ENCODE peak calls at places on chromosomes 12 and 14, in seven cellular contexts. M, P, N, K, B, X and Z are unnamed samples. For H3K9me3, the result is how much of the 10 kb centered on the place peaks cover.

GRCh38 chr14:41604793-41605534 is 1.7 kb upstream of the LRFN5 start:
- DNase-seq in M (peak), P (no peak), N (peak), K (no peak), B (no peak), X (peak), Z (peak)

GRCh38 chr14:75548544-75548943 is 26.3 kb downstream of the BATF start:
- DNase-seq in M (no peak), P (peak), N (peak), K (no peak), B (no peak), X (peak), Z (no peak)

GRCh38 chr12:102371177-102371576 is 109.2 kb downstream of the IGF1 start:
- DNase-seq in M (no peak), P (no peak), N (no peak), K (no peak), B (no peak), X (no peak), Z (no peak)

GRCh38 chr12:115872919-115873357 is 404.6 kb downstream of the MED13L start:
- DNase-seq in M (no peak), P (no peak), N (no peak), K (peak), B (no peak), X (no peak), Z (peak)

GRCh38 chr12:54959291-54960018 is 25.1 kb downstream of the TESPA1 start:
- DNase-seq in M (no peak), P (no peak), N (no peak), K (no peak), B (no peak), X (no peak), Z (no peak)

GRCh38 chr12:954736-955135 is 5.2 kb upstream of the RAD52 start:
- DNase-seq in M (no peak), P (no peak), N (no peak), K (no peak), B (no peak), X (no peak), Z (no peak)

GRCh38 chr12:91590991-91591987 is 408.7 kb upstream of the DCN start:
- DNase-seq in M (no peak), P (no peak), N (no peak), K (no peak), B (no peak), X (no peak), Z (no peak)

GRCh38 chr14:89853976-89854693 is 100.4 kb downstream of the EFCAB11 start:
- DNase-seq in M (no peak), P (no peak), N (no peak), K (no peak), B (no peak), X (no peak), Z (no peak)

GRCh38 chr14:89420502-89420901 is 3.5 kb upstream of the FOXN3 start:
- DNase-seq in M (no peak), P (no peak), N (no peak), K (no peak), B (no peak), X (no peak), Z (no peak)

GRCh38 chr14:60488175-60488574 is 2.3 kb upstream of the C14orf39 start:
- DNase-seq in M (no peak), P (no peak), N (no peak), K (no peak), B (no peak), X (no peak), Z (no peak)

GRCh38 chr14:65238456-65238855 is 136.1 kb upstream of the MAX start:
- DNase-seq in M (no peak), P (no peak), N (peak), K (no peak), B (no peak), X (peak), Z (no peak)

GRCh38 chr14:98705826-98706225 is 566.2 kb downstream of the BCL11B start:
- DNase-seq in M (no peak), P (no peak), N (no peak), K (no peak), B (no peak), X (no peak), Z (no peak)

GRCh38 chr14:38004610-38004879 is 203.2 kb upstream of the SSTR1 start:
- DNase-seq in M (no peak), P (no peak), N (no peak), K (no peak), B (no peak), X (no peak), Z (no peak)

GRCh38 chr12:113241191-113242017 is 20.1 kb downstream of the TPCN1 start:
- DNase-seq in M (no peak), P (no peak), N (peak), K (no peak), B (no peak), X (peak), Z (peak)

GRCh38 chr12:104456417-104456949 is at the start of gene CHST11:
- DNase-seq in M (peak), P (peak), N (peak), K (peak), B (peak), X (peak), Z (peak)

GRCh38 chr14:64544607-64545312 is 4.2 kb downstream of the HSPA2 start:
- DNase-seq in M (no peak), P (no peak), N (no peak), K (no peak), B (no peak), X (peak), Z (no peak)

GRCh38 chr14:104443391-104444158 is 136.0 kb upstream of the C14orf180 start:
- DNase-seq in M (no peak), P (peak), N (no peak), K (peak), B (no peak), X (no peak), Z (no peak)

GRCh38 chr12:119528241-119528640 is 65.3 kb upstream of the TMEM233 start:
- DNase-seq in M (no peak), P (no peak), N (no peak), K (no peak), B (no peak), X (no peak), Z (no peak)

GRCh38 chr14:70032447-70032846 is 153.2 kb downstream of the SMOC1 start:
- DNase-seq in M (no peak), P (no peak), N (no peak), K (no peak), B (no peak), X (no peak), Z (peak)

GRCh38 chr12:10965511-10965910 is 21.2 kb downstream of the TAS2R50 start:
- DNase-seq in M (no peak), P (no peak), N (no peak), K (no peak), B (no peak), X (no peak), Z (no peak)

GRCh38 chr12:5784626-5785130 is 160.4 kb downstream of the ANO2 start:
- DNase-seq in M (no peak), P (no peak), N (no peak), K (no peak), B (no peak), X (no peak), Z (no peak)

GRCh38 chr12:126212827-126213226 is 1147.6 kb downstream of the AACS start:
- DNase-seq in M (no peak), P (no peak), N (no peak), K (no peak), B (no peak), X (no peak), Z (no peak)

GRCh38 chr14:68669101-68669500 is 123.8 kb downstream of the ZFP36L1 start:
- DNase-seq in M (no peak), P (peak), N (no peak), K (no peak), B (no peak), X (no peak), Z (no peak)

GRCh38 chr14:74913986-74914573 is 9.0 kb downstream of the RPS6KL1 start:
- DNase-seq in M (peak), P (peak), N (peak), K (peak), B (no peak), X (peak), Z (peak)

GRCh38 chr14:90426031-90426540 is 29.3 kb downstream of the CALM1 start:
- DNase-seq in M (no peak), P (no peak), N (no peak), K (no peak), B (no peak), X (no peak), Z (no peak)

GRCh38 chr12:106138279-106138645 is 492 bp downstream of the NUAK1 start:
- DNase-seq in M (no peak), P (no peak), N (no peak), K (no peak), B (no peak), X (no peak), Z (peak)

GRCh38 chr14:82388488-82388887 is 854.8 kb upstream of the SEL1L start:
- DNase-seq in M (no peak), P (no peak), N (no peak), K (no peak), B (no peak), X (no peak), Z (no peak)
- H3K9me3 ChIP-seq in M (under half), P (under half), N (under half), K (under half), B (under half), X (under half), Z (under half)

DNA sequence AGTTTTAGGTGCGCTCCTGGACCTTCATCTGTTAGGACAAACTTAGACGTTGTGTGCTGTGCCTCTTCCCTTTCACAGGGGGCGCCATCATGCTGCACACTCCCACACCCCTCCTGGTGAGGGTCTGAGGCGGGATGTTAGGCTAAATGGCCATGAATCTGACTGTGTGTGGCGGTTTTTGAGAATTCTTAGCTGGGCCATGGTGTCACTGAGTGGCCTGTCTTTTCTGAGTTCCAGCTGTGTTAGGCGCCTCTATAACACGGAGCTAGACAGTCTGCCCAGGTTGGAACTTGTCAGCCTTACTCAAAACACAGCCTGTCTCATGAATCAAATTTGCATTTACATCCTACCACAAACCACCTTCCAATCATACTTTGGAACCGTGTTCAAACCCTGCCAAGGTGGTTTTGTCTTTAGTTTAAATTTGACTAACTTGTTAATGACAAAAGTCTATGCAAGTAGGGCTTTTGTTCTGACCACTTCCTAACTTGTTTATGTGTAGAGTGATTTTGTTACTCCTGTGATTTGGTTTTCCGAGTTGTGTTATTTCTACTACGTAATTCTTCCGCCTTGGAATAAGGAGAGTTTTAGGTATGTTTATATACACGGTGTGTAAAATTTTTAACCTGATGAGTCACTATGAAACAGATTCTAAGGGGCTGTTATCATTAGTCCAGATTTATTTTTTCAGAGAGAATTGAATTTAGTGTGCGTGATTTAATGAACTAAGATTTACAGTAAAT is 19.6 kb downstream of the ACVR1B start:
- DNase-seq in M (no peak), P (no peak), N (peak), K (no peak), B (no peak), X (peak), Z (no peak)
- TF ChIP-seq CTCF in M (peak), P (no peak), N (peak), K (peak), B (peak), X (peak), Z (no peak)

GRCh38 chr12:31951939-31952338 is 7.3 kb upstream of the RESF1 start:
- DNase-seq in M (no peak), P (no peak), N (no peak), K (no peak), B (no peak), X (no peak), Z (no peak)
- H3K9me3 ChIP-seq in M (under half), P (under half), N (under half), K (under half), B (under half), X (under half), Z (under half)

GRCh38 chr12:63770375-63770774 is 9.3 kb upstream of the RXYLT1 start:
- DNase-seq in M (no peak), P (no peak), N (no peak), K (no peak), B (no peak), X (no peak), Z (no peak)

GRCh38 chr12:63764481-63764880 is 15.2 kb upstream of the RXYLT1 start:
- DNase-seq in M (no peak), P (no peak), N (no peak), K (no peak), B (no peak), X (no peak), Z (no peak)

DNA sequence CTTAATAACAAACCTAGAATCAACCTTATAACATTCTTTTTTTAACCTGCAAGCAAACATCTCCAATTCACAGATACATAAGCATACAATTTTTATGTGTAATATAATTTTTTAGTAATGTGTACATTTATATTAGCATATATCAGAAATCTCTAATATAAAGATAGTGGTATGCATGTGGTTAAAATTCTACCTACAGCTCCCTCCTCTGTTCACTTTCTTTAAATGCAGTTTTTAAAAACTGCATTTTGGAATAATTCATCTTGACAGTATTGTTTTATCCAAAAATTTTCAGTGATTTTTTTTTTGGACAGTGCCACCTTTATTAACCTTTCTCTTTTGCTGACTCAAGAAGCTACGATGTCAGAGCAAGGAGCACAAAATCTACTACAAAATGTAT is 13.2 kb upstream of the RXYLT1 start:
- DNase-seq in M (no peak), P (no peak), N (peak), K (no peak), B (no peak), X (no peak), Z (no peak)
- TF ChIP-seq CTCF in M (peak), P (peak), N (no peak), K (no peak), B (no peak), X (peak), Z (no peak)

DNA sequence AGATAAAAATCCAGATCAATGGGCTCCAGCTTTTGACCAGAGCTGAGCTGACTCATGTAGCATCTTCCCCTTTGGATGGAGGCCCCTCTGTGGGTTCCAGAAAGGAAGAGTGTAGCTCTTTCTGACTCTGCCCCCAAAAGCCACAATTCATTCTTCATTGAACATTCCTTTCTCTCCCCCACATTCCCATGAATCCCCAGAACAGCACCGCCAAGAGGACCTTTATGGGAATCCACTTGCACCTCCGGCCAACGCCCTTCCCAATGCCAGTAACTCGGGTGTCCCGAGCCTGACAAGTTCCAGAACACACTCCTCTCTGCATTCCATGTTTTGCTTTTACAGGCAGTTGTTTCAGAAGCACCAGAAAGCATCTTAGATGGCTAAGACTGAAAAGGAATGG is 210.6 kb upstream of the DIO3 start:
- DNase-seq in M (no peak), P (peak), N (no peak), K (no peak), B (no peak), X (no peak), Z (no peak)
- H3K9me3 ChIP-seq in M (under half), P (under half), N (under half), K (under half), B (under half), X (under half), Z (under half)

DNA sequence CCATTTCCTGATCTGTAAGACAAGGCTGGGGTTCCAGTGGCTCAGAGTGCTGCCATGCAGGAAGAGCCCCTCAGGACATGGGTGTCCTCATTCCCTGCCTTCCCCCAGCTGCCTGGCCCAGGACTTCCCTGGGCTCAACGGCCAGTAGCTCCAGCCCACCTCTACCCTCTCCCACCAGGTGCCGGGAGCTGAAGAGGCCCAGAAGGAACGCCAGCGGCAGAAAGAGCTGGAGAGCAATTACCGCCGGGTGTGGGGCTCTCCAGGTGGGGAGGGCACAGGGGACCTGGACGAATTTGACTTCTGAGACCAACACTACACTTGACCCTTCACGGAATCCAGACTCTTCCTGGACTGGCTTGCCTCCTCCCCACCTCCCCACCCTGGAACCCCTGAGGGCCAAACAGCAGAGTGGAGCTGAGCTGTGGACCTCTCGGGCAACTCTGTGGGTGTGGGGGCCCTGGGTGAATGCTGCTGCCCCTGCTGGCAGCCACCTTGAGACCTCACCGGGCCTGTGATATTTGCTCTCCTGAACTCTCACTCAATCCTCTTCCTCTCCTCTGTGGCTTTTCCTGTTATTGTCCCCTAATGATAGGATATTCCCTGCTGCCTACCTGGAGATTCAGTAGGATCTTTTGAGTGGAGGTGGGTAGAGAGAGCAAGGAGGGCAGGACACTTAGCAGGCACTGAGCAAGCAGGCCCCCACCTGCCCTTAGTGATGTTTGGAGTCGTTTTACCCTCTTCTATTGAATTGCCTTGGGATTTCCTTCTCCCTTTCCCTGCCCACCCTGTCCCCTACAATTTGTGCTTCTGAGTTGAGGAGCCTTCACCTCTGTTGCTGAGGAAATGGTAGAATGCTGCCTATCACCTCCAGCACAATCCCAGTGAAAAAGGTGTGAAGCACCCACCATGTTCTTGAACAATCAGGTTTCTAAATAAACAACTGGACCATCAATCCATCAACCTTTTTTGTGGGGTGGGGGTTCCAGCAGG is 17.6 kb downstream of the AGAP2 start:
- DNase-seq in M (no peak), P (no peak), N (no peak), K (no peak), B (no peak), X (no peak), Z (no peak)
- TF ChIP-seq CTCF in M (no peak), P (no peak), N (no peak), K (no peak), B (no peak), X (no peak), Z (no peak)

GRCh38 chr14:106826833-106827369 is 1300.5 kb downstream of the TMEM121 start:
- DNase-seq in M (no peak), P (no peak), N (no peak), K (no peak), B (no peak), X (no peak), Z (no peak)

GRCh38 chr14:106820119-106820518 is 1293.7 kb downstream of the TMEM121 start:
- DNase-seq in M (no peak), P (no peak), N (no peak), K (no peak), B (no peak), X (no peak), Z (no peak)

GRCh38 chr14:106821119-106821518 is 1294.7 kb downstream of the TMEM121 start:
- DNase-seq in M (no peak), P (no peak), N (no peak), K (no peak), B (no peak), X (no peak), Z (no peak)

GRCh38 chr14:106823552-106823951 is 1297.2 kb downstream of the TMEM121 start:
- DNase-seq in M (no peak), P (no peak), N (no peak), K (no peak), B (no peak), X (no peak), Z (no peak)

GRCh38 chr14:106822905-106823304 is 1296.5 kb downstream of the TMEM121 start:
- DNase-seq in M (no peak), P (no peak), N (no peak), K (no peak), B (no peak), X (no peak), Z (no peak)
- H3K9me3 ChIP-seq in M (under half), P (under half), N (under half), K (under half), B (under half), X (under half), Z (under half)

GRCh38 chr12:124941170-124941527 is 26.7 kb upstream of the UBC start:
- DNase-seq in M (no peak), P (no peak), N (no peak), K (no peak), B (no peak), X (no peak), Z (no peak)

GRCh38 chr12:124938606-124939427 is 24.4 kb upstream of the UBC start:
- DNase-seq in M (peak), P (peak), N (peak), K (peak), B (no peak), X (peak), Z (peak)

GRCh38 chr12:124940143-124940392 is 25.6 kb upstream of the UBC start:
- DNase-seq in M (no peak), P (no peak), N (no peak), K (no peak), B (no peak), X (no peak), Z (no peak)

GRCh38 chr12:124939428-124940142 is 25.1 kb upstream of the UBC start:
- DNase-seq in M (peak), P (peak), N (peak), K (peak), B (peak), X (peak), Z (peak)

GRCh38 chr12:124940393-124941169 is 26.1 kb upstream of the UBC start:
- DNase-seq in M (peak), P (peak), N (peak), K (peak), B (peak), X (peak), Z (peak)
- TF ChIP-seq CTCF in M (peak), P (peak), N (peak), K (peak), B (peak), X (peak), Z (peak)